ENCODE peak calls at places on chromosomes 13 and 19, in four cellular contexts. N, T, E and K are unnamed samples.

GRCh38 chr19:57465680-57466381 is 8.9 kb upstream of the VN1R1 start:
- DNase-seq in N (no peak), T (peak), E (no peak), K (no peak)

GRCh38 chr19:2016041-2016807 is 710 bp upstream of the BTBD2 start:
- DNase-seq in N (peak), T (peak), E (peak), K (peak)

GRCh38 chr13:98299243-98299953 is 122.3 kb upstream of the RNF113B start:
- DNase-seq in N (no peak), T (no peak), E (no peak), K (no peak)

GRCh38 chr13:86002921-86003488 is 203.8 kb upstream of the SLITRK6 start:
- DNase-seq in N (no peak), T (no peak), E (no peak), K (no peak)

GRCh38 chr19:23002690-23003422 is at the start of gene ZNF728:
- DNase-seq in N (no peak), T (no peak), E (no peak), K (no peak)

GRCh38 chr13:110350509-110350908 is 43.4 kb downstream of the COL4A2 start:
- DNase-seq in N (no peak), T (no peak), E (no peak), K (no peak)

GRCh38 chr13:95573226-95573625 is 20.7 kb downstream of the CLDN10 start:
- DNase-seq in N (no peak), T (peak), E (peak), K (no peak)

GRCh38 chr13:41428155-41428554 is 29.2 kb upstream of the RGCC start:
- DNase-seq in N (no peak), T (no peak), E (no peak), K (no peak)

GRCh38 chr13:45823583-45823982 is 28.0 kb downstream of the SIAH3 start:
- DNase-seq in N (no peak), T (no peak), E (no peak), K (no peak)

GRCh38 chr13:85558118-85558517 is 241.1 kb downstream of the SLITRK6 start:
- DNase-seq in N (no peak), T (no peak), E (no peak), K (no peak)

GRCh38 chr13:34521166-34521565 is 420.9 kb upstream of the NBEA start:
- DNase-seq in N (no peak), T (no peak), E (no peak), K (no peak)

GRCh38 chr13:24199016-24199415 is 38.5 kb downstream of the SPATA13 start:
- DNase-seq in N (no peak), T (no peak), E (no peak), K (no peak)

GRCh38 chr19:43662487-43662886 is 7.5 kb downstream of the PLAUR start:
- DNase-seq in N (no peak), T (peak), E (no peak), K (no peak)

GRCh38 chr13:33341861-33342452 is 56.4 kb upstream of the STARD13 start:
- DNase-seq in N (no peak), T (no peak), E (no peak), K (no peak)

GRCh38 chr13:106570354-106570822 is 2.5 kb upstream of the ARGLU1 start:
- DNase-seq in N (no peak), T (peak), E (peak), K (no peak)

GRCh38 chr19:58020985-58021384 is 12.8 kb upstream of the ZSCAN1 start:
- DNase-seq in N (no peak), T (no peak), E (no peak), K (no peak)

GRCh38 chr19:4575267-4575793 is 15.8 kb upstream of the SEMA6B start:
- DNase-seq in N (no peak), T (peak), E (peak), K (peak)

GRCh38 chr13:110912651-110913051 is 2.2 kb downstream of the ANKRD10 start:
- DNase-seq in N (no peak), T (peak), E (peak), K (no peak)

GRCh38 chr19:47381121-47381520 is 32.0 kb downstream of the DHX34 start:
- DNase-seq in N (no peak), T (no peak), E (no peak), K (no peak)

GRCh38 chr19:43510713-43511112 is 6.2 kb upstream of the PHLDB3 start:
- DNase-seq in N (no peak), T (no peak), E (no peak), K (no peak)

GRCh38 chr19:6250909-6251308 is 28.9 kb downstream of the MLLT1 start:
- DNase-seq in N (no peak), T (no peak), E (no peak), K (no peak)

GRCh38 chr13:27043013-27043412 is 128.6 kb downstream of the USP12 start:
- DNase-seq in N (no peak), T (peak), E (peak), K (peak)

GRCh38 chr13:30805603-30806011 is 70.3 kb downstream of the ALOX5AP start:
- DNase-seq in N (no peak), T (no peak), E (no peak), K (no peak)